ENCODE peak calls at places on chromosomes 2 and 18, in five cellular contexts. S, M, H, B and Y are unnamed samples.

GRCh38 chr18:11183621-11184020 is 34.3 kb upstream of the PIEZO2 start:
- DNase-seq in S (no peak), M (no peak), H (no peak), B (no peak), Y (no peak)

GRCh38 chr2:235553696-235554100 is 59.9 kb downstream of the AGAP1 start:
- DNase-seq in S (no peak), M (no peak), H (no peak), B (peak), Y (no peak)

GRCh38 chr18:3710712-3711269 is 260.8 kb downstream of the TGIF1 start:
- DNase-seq in S (no peak), M (no peak), H (peak), B (peak), Y (no peak)

GRCh38 chr18:36809590-36810381 is 19.0 kb downstream of the TPGS2 start:
- DNase-seq in S (peak), M (peak), H (peak), B (peak), Y (peak)

GRCh38 chr2:222024934-222025890 is 273.6 kb downstream of the PAX3 start:
- DNase-seq in S (peak), M (no peak), H (peak), B (peak), Y (no peak)

GRCh38 chr2:239833728-239834109 is 191.4 kb downstream of the NDUFA10 start:
- DNase-seq in S (no peak), M (no peak), H (no peak), B (no peak), Y (no peak)

GRCh38 chr2:158179660-158180059 is 78.0 kb downstream of the UPP2 start:
- DNase-seq in S (peak), M (no peak), H (peak), B (peak), Y (peak)

GRCh38 chr2:69054431-69054830 is 41.5 kb downstream of the ANTXR1 start:
- DNase-seq in S (no peak), M (no peak), H (no peak), B (no peak), Y (no peak)